ENCODE peak calls at places on chromosome 11, in seven cellular contexts. S is cardiac muscle cell; B is suprapubic skin; N is thoracic aorta; D is PC-3; V is stomach; G is CD4-positive, alpha-beta memory T cell. R is an unnamed sample. For H3K27me3, the result is how much of the 10 kb centered on the place peaks cover.

GRCh38 chr11:14538271-14538925 is 18.2 kb upstream of the PSMA1 start:
- DNase-seq in N (no peak), D (no peak), S (no peak), B (no peak), G (no peak), V (no peak), R (no peak)

GRCh38 chr11:68550485-68550817 is 89.9 kb downstream of the PPP6R3 start:
- DNase-seq in S (no peak), B (no peak), N (no peak), D (no peak), G (no peak), V (no peak), R (no peak)

GRCh38 chr11:27916541-27917100 is 191.3 kb downstream of the KIF18A start:
- DNase-seq in G (no peak), B (no peak), D (peak), V (no peak), S (no peak), N (no peak), R (no peak)

GRCh38 chr11:61092280-61092766 is 10.0 kb upstream of the CD5 start:
- DNase-seq in D (no peak), N (no peak), G (no peak), V (no peak), S (no peak), B (no peak), R (no peak)

GRCh38 chr11:70854891-70855556 is 397.4 kb downstream of the SHANK2 start:
- DNase-seq in D (no peak), N (no peak), S (peak), G (no peak), B (no peak), V (no peak), R (no peak)

GRCh38 chr11:35083181-35084061 is 55.5 kb upstream of the CD44 start:
- DNase-seq in V (peak), N (peak), S (no peak), B (peak), G (peak), D (peak), R (no peak)

GRCh38 chr11:93020248-93021088 is 51.0 kb downstream of the MTNR1B start:
- DNase-seq in V (no peak), B (no peak), D (peak), S (no peak), G (no peak), N (no peak), R (no peak)

GRCh38 chr11:134383576-134384221 is 28.3 kb downstream of the B3GAT1 start:
- DNase-seq in N (no peak), G (no peak), S (no peak), V (no peak), B (no peak), D (no peak), R (no peak)

GRCh38 chr11:14336507-14337503 is 22.2 kb downstream of the RRAS2 start:
- DNase-seq in S (no peak), N (no peak), G (no peak), V (no peak), B (no peak), D (peak), R (no peak)

GRCh38 chr11:99020324-99021225 is at the start of gene CNTN5:
- DNase-seq in N (no peak), D (peak), G (no peak), B (no peak), V (no peak), S (peak), R (no peak)

GRCh38 chr11:6259638-6260019 is at the start of gene CCKBR:
- DNase-seq in S (peak), V (peak), B (no peak), N (no peak), D (no peak), G (peak), R (no peak)

GRCh38 chr11:47410404-47411264 is 2.2 kb downstream of the SLC39A13 start:
- DNase-seq in N (no peak), B (peak), G (no peak), D (no peak), V (no peak), S (no peak), R (no peak)

GRCh38 chr11:456533-456932 is 6.5 kb downstream of the PTDSS2 start:
- DNase-seq in N (no peak), V (no peak), B (no peak), D (no peak), G (peak), S (no peak), R (no peak)

GRCh38 chr11:9574806-9575530 is 1.5 kb downstream of the WEE1 start:
- DNase-seq in G (peak), S (peak), D (peak), B (peak), N (no peak), V (peak), R (peak)

GRCh38 chr11:104852811-104853210 is 45.4 kb downstream of the CASP12 start:
- DNase-seq in S (no peak), B (no peak), D (peak), G (no peak), N (no peak), V (no peak), R (no peak)

GRCh38 chr11:132206993-132207392 is 836.6 kb downstream of the NTM start:
- DNase-seq in G (no peak), B (no peak), D (no peak), N (no peak), V (no peak), S (no peak), R (no peak)

GRCh38 chr11:123640677-123641494 is 13.5 kb downstream of the SCN3B start:
- DNase-seq in B (no peak), V (peak), G (peak), N (no peak), D (peak), S (peak), R (peak)

GRCh38 chr11:36594316-36594989 is at the start of gene IFTAP:
- DNase-seq in G (peak), V (peak), D (peak), S (peak), B (peak), N (peak), R (peak)

GRCh38 chr11:11173316-11174025 is 179.6 kb downstream of the CSNK2A3 start:
- DNase-seq in N (no peak), G (no peak), V (no peak), D (peak), B (no peak), S (no peak), R (no peak)

GRCh38 chr11:112377946-112378345 is 117.3 kb upstream of the PLET1 start:
- DNase-seq in N (no peak), S (no peak), D (no peak), G (no peak), V (no peak), B (no peak), R (no peak)

GRCh38 chr11:107688322-107688918 is 23.4 kb downstream of the SLN start:
- DNase-seq in V (no peak), D (no peak), S (no peak), G (no peak), N (no peak), B (no peak), R (no peak)

GRCh38 chr11:22763166-22763565 is 66.4 kb downstream of the SVIP start:
- DNase-seq in N (no peak), G (no peak), V (no peak), D (no peak), B (no peak), S (no peak), R (no peak)

GRCh38 chr11:101576536-101576935 is 7.3 kb downstream of the TRPC6 start:
- DNase-seq in V (no peak), N (no peak), D (no peak), S (no peak), G (no peak), B (no peak), R (no peak)

GRCh38 chr11:106162190-106162589 is 84.7 kb downstream of the AASDHPPT start:
- DNase-seq in D (no peak), N (no peak), V (no peak), S (no peak), G (no peak), B (no peak), R (no peak)

GRCh38 chr11:19602906-19603305 is 109.7 kb upstream of the NAV2 start:
- DNase-seq in V (no peak), B (no peak), G (no peak), D (no peak), S (no peak), N (no peak), R (no peak)

GRCh38 chr11:78715639-78716311 is 141.1 kb upstream of the NARS2 start:
- DNase-seq in V (peak), N (peak), G (no peak), D (peak), S (peak), B (no peak), R (peak)

GRCh38 chr11:86674965-86675364 is 2.5 kb upstream of the ME3 start:
- DNase-seq in V (no peak), D (no peak), N (no peak), S (no peak), G (no peak), B (no peak), R (no peak)

GRCh38 chr11:8056810-8057463 is 24.1 kb upstream of the TUB start:
- DNase-seq in V (peak), N (no peak), G (no peak), B (peak), D (no peak), S (no peak), R (no peak)

GRCh38 chr11:104122008-104122635 is 41.8 kb downstream of the PDGFD start:
- DNase-seq in G (no peak), D (no peak), N (no peak), B (no peak), V (no peak), S (no peak), R (no peak)

GRCh38 chr11:72235351-72236057 is 8.5 kb downstream of the PHOX2A start:
- DNase-seq in N (no peak), D (no peak), S (no peak), B (no peak), G (no peak), V (no peak), R (peak)

GRCh38 chr11:94107363-94107762 is 21.3 kb upstream of the PANX1 start:
- DNase-seq in B (no peak), D (peak), S (no peak), N (no peak), V (no peak), G (no peak), R (no peak)

GRCh38 chr11:17525570-17525969 is 18.6 kb downstream of the USH1C start:
- DNase-seq in D (no peak), N (no peak), G (no peak), V (no peak), S (no peak), B (no peak), R (no peak)
- H3K27me3 ChIP-seq in D (under half), N (under half), G (under half), V (under half), S (under half), B (under half), R (under half)

GRCh38 chr11:66294626-66295620 is 3.2 kb downstream of the TMEM151A start:
- DNase-seq in B (no peak), G (no peak), D (no peak), S (no peak), N (no peak), V (no peak), R (no peak)

GRCh38 chr11:66292543-66293332 is 1.0 kb downstream of the TMEM151A start:
- DNase-seq in S (no peak), V (no peak), G (no peak), B (peak), D (no peak), N (no peak), R (peak)

GRCh38 chr11:66293777-66294625 is 2.3 kb downstream of the TMEM151A start:
- DNase-seq in D (no peak), V (no peak), S (no peak), N (no peak), G (no peak), B (no peak), R (no peak)

GRCh38 chr11:66291706-66292542 is at the start of gene TMEM151A:
- DNase-seq in G (no peak), N (no peak), D (no peak), V (peak), S (no peak), B (peak), R (peak)

DNA sequence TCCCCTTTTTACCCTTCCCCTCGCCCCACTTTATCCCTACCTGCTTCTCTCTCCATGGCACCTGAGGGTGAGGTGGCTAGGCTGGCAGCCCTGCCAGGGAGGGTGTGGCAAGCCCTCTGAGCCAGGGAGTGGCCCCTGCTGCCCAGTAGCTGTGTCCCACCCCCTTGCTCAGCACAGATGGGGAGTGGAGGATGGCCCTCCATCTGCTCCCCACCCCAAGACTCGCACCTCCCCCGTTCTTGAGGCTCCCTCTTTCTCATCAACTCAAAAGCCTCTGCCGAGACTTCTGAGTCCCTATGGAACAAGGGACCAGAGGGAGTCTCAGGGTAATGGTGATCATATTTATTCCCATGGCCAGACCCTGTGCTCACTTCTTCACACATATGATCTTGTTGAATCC is 1.7 kb downstream of the TMEM151A start:
- DNase-seq in D (no peak), G (no peak), B (no peak), N (no peak), V (no peak), S (no peak), R (peak)
- H3K4me3 ChIP-seq in D (no peak), G (no peak), B (no peak), N (no peak), V (no peak), S (no peak), R (no peak)

DNA sequence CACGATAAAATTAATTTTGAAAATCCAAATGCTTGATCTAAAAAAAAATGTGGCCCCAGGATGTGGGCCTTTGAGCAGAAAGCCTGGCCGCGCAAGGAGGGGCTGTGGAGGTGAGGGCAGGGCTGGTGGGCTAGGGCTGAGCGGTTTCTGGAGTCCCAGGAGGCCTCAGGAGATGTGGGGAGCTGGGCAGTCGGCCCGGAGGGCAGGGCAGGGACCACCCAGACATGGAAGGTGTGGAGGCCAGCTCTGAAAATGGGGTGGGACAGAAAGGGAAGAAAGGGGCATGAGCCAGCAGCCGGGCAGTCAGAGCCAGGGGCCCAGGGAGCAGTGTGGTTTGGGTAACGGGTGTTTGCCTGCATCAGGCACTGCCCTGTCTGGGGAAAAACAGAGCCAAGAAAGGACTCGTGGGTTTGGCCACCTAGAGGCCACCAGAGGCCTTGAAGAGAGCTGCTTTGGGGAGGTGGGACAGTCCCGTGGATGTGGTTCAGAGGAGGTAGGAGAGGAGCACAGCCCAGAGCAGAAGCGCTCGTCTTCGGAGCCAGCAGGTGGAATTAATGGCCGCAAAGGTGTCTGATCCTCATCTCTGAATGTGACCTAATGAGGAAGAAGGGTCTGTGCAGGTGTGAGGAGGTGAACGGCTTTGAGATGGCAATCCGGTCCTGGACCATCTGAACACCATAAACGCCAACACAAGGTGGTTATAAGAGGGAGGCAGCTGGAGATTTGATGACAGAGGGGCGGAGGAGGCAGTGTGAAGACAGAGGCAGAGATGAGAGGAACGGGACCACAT is 50.2 kb downstream of the IGF2 start:
- DNase-seq in B (peak), G (no peak), D (peak), S (no peak), V (peak), N (no peak), R (peak)
- H3K27me3 ChIP-seq in B (under half), G (under half), D (under half), S (under half), V (under half), N (under half), R (under half)

GRCh38 chr11:128550261-128550821 is 37.0 kb downstream of the ETS1 start:
- DNase-seq in D (no peak), N (no peak), G (no peak), S (peak), B (no peak), V (no peak), R (no peak)

GRCh38 chr11:128550967-128551522 is 36.3 kb downstream of the ETS1 start:
- DNase-seq in V (no peak), G (no peak), B (no peak), N (no peak), D (no peak), S (no peak), R (no peak)

GRCh38 chr11:128553662-128554392 is 33.5 kb downstream of the ETS1 start:
- DNase-seq in D (peak), B (no peak), S (no peak), V (no peak), G (no peak), N (no peak), R (no peak)

GRCh38 chr11:128552783-128553661 is 34.3 kb downstream of the ETS1 start:
- DNase-seq in V (no peak), S (no peak), D (no peak), G (no peak), N (no peak), B (no peak), R (no peak)

DNA sequence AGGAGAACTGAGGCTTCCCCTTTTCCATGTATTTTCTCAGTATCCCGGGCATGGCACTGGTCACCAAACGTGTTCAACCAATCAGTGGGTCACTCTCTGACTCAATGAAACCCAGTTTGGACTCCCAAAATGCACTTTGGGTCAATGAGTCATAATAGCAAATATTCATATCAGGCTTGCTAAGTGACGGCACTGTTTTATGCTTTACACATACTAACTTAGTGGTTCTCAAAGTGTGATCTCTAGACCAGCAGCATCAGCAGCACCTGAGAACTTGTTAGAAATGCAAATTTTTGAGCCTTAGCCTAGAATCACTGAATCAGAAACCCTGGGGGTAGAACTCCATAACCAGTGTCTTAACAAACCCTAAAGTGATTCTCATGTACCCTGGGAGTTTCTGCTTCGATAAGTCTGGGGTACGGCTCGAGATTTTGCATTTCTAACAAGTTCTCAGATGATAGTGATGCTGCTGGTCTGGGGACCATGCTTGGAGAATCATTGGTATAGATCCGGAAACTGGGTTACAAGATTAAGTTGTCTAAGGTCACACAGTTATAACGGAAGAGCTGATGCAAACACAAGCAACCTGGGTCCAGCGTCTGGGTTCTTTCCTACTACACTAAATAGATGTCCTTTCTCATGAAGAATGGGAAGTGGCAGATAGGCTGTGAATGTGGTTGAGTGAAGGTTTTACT is 35.6 kb downstream of the ETS1 start:
- DNase-seq in V (no peak), G (no peak), B (no peak), S (no peak), N (no peak), D (peak), R (no peak)
- H3K4me3 ChIP-seq in V (no peak), G (no peak), B (no peak), S (no peak), N (no peak), D (no peak), R (no peak)

GRCh38 chr11:119999220-119999619 is 138.7 kb downstream of the TRIM29 start:
- DNase-seq in B (no peak), S (no peak), G (no peak), N (no peak), V (no peak), D (peak), R (no peak)
- H3K27me3 ChIP-seq in B (under half), S (under half), G (under half), N (under half), V (under half), D (half or more), R (under half)

GRCh38 chr11:33438311-33438710 is 181.1 kb downstream of the HIPK3 start:
- DNase-seq in B (no peak), V (no peak), G (no peak), D (no peak), N (no peak), S (no peak), R (no peak)
- H3K4me3 ChIP-seq in B (no peak), V (no peak), G (no peak), D (no peak), N (no peak), S (no peak), R (no peak)

DNA sequence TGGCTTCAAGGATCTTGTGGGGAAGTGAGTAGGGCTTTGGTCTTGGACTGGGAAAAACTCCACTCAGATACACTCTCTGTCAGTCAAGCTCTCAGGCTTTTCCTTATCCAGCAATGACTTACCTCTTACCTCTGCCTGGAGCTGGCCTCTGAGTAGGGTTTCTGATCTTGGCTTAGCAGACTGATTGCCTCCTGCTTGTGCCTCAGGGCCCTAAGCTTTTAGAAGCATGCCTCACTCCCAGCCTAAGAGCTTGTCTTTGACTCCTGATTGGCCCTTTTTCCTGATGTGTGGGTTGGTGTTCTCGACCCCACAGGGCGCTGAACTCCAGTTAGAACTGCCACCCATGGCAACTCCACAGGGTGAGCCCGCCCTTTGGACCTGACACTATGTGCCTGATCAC is 275.0 kb downstream of the ST3GAL4 start:
- DNase-seq in N (no peak), V (no peak), D (no peak), B (no peak), G (no peak), S (no peak), R (no peak)
- H3K27me3 ChIP-seq in N (under half), V (under half), D (half or more), B (under half), G (under half), S (under half), R (under half)